ENCODE peak calls at places on chromosomes 1 and 21, in eight cellular contexts. L is substantia nigra, H is brain microvascular endothelial cell, U is mesenchymal stem cell, W is DND-41, I is adrenal gland, A is stomach, N is neuronal stem cell. D is an unnamed sample.

GRCh38 chr1:48039088-48040049 is 42.2 kb upstream of the TRABD2B start:
- DNase-seq in L (no peak), H (no peak), U (no peak), W (no peak), I (no peak), A (no peak), N (no peak), D (no peak)

GRCh38 chr21:38699048-38699447 is 106.7 kb upstream of the ETS2 start:
- DNase-seq in L (no peak), H (no peak), U (no peak), W (peak), I (no peak), A (no peak), N (no peak), D (no peak)

GRCh38 chr1:232542633-232543032 is 87.3 kb downstream of the SIPA1L2 start:
- DNase-seq in L (no peak), H (no peak), U (no peak), W (no peak), I (no peak), A (no peak), N (no peak), D (no peak)

GRCh38 chr1:207612762-207613161 is 32.2 kb upstream of the CR1L start:
- DNase-seq in L (no peak), H (no peak), U (no peak), W (no peak), I (no peak), A (no peak), N (no peak), D (no peak)

GRCh38 chr1:231444059-231444458 is 22.0 kb upstream of the EGLN1 start:
- DNase-seq in L (no peak), H (no peak), U (no peak), W (no peak), I (no peak), A (no peak), N (no peak), D (no peak)

GRCh38 chr1:163351912-163352311 is 30.2 kb downstream of the NUF2 start:
- DNase-seq in L (no peak), H (no peak), U (no peak), W (no peak), I (no peak), A (no peak), N (no peak), D (no peak)

GRCh38 chr1:113943028-113943811 is 14.1 kb downstream of the HIPK1 start:
- DNase-seq in L (no peak), H (no peak), U (peak), W (no peak), I (no peak), A (no peak), N (no peak), D (no peak)

GRCh38 chr1:29408831-29409605 is 172.7 kb downstream of the PTPRU start:
- DNase-seq in L (no peak), H (no peak), U (no peak), W (no peak), I (no peak), A (no peak), N (no peak), D (no peak)

GRCh38 chr1:21672478-21673276 is 3.5 kb upstream of the RAP1GAP start:
- DNase-seq in L (no peak), H (no peak), U (peak), W (no peak), I (no peak), A (no peak), N (no peak), D (no peak)

GRCh38 chr21:30567617-30568016 is 6.5 kb upstream of the KRTAP19-7 start:
- DNase-seq in L (no peak), H (no peak), U (no peak), W (no peak), I (no peak), A (no peak), N (no peak), D (no peak)
- H3K27ac ChIP-seq in L (no peak), H (no peak), U (no peak), W (no peak), I (no peak), A (no peak), N (no peak), D (no peak)

GRCh38 chr1:156102634-156103511 is 11.6 kb upstream of the LMNA start:
- DNase-seq in L (no peak), H (no peak), U (peak), W (no peak), I (no peak), A (no peak), N (no peak), D (no peak)
- H3K27ac ChIP-seq in L (no peak), H (peak), U (no peak), W (no peak), I (peak), A (peak), N (no peak), D (no peak)

DNA sequence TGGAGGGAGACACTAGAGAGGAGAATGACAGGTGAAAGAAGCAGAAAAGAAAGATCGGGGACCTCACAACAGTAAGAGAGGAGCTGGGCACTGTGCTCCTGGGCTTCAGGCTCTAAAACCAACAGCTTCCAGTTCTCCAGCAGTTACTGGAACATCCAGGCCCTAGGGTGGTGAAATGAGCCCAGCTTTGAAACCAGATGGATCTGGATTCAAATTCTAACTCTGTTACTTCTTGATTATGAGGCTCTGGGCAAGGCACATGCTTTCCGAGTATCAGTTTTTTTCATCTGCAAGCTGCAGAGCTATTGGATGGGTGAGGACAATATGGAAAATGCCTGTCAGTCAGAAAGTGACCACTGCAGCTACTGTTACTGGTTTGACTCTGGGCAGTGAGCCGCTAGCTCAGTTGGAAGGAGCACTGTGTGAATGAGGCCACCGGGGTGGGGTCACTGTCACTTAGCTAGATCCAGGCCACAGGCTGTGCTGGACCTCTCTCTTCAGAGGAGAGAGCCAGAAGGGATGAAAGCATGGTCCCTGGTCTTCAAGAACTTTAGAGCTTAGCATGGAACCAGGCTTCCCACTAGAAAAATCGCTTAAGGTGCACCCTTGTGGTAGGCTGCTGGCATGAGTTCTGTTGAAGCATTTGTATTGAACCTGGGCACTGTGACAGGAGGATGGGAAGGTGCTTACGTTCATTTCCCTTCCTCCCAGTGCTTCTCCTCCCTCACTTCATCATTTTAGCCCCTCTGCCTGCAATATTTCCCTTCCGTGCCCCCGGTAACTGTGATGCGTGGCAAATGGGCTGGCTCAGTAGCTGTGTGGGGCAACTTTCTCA is 12.2 kb downstream of the PLEKHO1 start:
- DNase-seq in L (no peak), H (no peak), U (peak), W (peak), I (no peak), A (no peak), N (no peak), D (no peak)
- H3K27ac ChIP-seq in L (peak), H (peak), U (peak), W (peak), I (peak), A (peak), N (peak), D (peak)

DNA sequence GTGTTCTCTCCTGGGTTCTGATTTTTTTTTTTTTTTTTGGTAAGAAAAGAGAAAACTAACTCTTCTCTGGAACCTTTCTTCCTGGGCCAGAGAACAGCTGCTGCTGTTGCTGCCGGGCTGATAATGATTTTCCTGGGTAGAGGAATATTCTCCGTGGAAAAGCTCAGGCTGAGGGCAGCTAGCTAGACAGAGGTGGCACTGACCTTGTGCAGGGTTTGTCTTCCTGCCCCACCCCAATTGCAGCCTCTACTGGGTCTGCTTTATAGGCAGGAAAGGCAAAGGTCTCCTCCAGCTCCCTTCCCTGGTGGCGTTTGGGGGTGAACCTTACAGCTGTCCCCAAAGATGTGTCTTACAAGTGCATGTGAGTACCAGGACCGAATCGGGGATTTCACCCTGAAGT is 79.3 kb downstream of the SPSB1 start:
- DNase-seq in L (no peak), H (no peak), U (no peak), W (no peak), I (no peak), A (no peak), N (no peak), D (no peak)
- H3K27ac ChIP-seq in L (peak), H (no peak), U (peak), W (no peak), I (no peak), A (peak), N (no peak), D (no peak)

GRCh38 chr1:18134324-18135046 is 26.9 kb downstream of the IGSF21 start:
- DNase-seq in L (no peak), H (no peak), U (no peak), W (no peak), I (no peak), A (no peak), N (no peak), D (no peak)

GRCh38 chr1:18132707-18133066 is 25.1 kb downstream of the IGSF21 start:
- DNase-seq in L (no peak), H (no peak), U (no peak), W (no peak), I (no peak), A (no peak), N (no peak), D (no peak)

GRCh38 chr1:18128298-18128697 is 20.7 kb downstream of the IGSF21 start:
- DNase-seq in L (no peak), H (no peak), U (no peak), W (no peak), I (no peak), A (no peak), N (no peak), D (no peak)

GRCh38 chr1:18132022-18132706 is 24.6 kb downstream of the IGSF21 start:
- DNase-seq in L (no peak), H (no peak), U (no peak), W (no peak), I (no peak), A (no peak), N (no peak), D (no peak)

GRCh38 chr1:18130356-18130755 is 22.8 kb downstream of the IGSF21 start:
- DNase-seq in L (no peak), H (no peak), U (no peak), W (no peak), I (no peak), A (no peak), N (no peak), D (no peak)
- H3K27ac ChIP-seq in L (no peak), H (no peak), U (no peak), W (no peak), I (no peak), A (no peak), N (no peak), D (no peak)

DNA sequence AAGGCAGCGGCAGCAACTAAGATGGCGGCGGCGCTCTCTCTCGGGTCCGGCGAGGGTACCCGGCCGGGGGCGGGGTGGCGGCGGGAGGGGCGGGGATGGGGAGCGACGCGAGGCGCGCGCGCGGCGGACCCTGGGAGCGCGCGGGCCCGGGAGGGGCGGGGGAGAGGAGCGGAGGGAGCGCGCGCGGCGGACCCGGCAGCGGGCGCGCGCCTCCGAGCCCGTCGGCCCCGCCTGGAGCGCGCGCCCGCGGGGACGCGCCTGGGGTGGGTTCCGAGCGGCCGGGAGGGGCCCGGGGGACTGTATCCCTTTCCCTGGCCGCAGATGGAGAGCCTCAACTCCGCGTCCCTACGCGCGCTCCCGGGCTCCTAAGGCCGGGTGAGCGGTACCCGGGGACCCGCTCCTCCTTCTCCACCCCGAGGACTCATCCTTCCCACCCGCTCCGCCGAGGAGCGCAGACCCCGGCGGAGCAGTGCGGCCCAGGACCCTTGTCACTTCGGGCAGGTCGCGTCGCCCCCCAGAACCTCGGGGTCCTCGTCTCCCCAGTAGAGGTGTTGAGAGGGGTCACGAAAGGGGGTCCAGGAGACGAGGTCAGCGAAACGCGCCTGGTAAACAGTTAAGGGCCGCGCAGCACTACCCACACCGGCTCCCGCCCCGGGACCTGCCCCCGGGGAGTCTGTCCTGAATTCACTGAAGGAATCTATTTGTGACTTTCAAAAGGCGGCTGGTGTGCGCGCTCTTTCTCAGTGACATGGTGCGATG is at the start of gene CLSTN1:
- DNase-seq in L (peak), H (peak), U (peak), W (peak), I (peak), A (peak), N (peak), D (peak)
- H3K27ac ChIP-seq in L (peak), H (no peak), U (peak), W (peak), I (peak), A (peak), N (peak), D (peak)

DNA sequence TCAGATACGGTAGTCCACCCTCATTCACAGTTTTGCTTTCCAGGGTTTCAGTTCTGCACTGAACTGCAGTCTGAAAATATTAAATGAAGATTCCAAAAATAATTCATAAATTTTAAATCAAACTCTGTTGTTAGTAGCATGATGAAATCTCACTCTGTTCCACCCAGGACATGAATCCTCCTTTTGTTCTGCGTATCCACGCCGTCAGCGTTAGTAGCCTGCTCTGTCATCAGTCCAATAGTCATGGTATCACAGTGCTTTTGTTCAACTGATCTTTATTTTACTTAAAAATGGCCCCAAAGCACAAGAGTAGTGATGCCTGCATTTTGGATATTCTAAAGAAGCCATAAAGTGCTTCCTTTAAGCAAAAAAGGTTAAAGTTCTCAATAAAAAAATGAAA is 23.9 kb downstream of the CHD1L start:
- DNase-seq in L (no peak), H (no peak), U (no peak), W (no peak), I (no peak), A (no peak), N (no peak), D (no peak)
- H3K27ac ChIP-seq in L (peak), H (no peak), U (no peak), W (no peak), I (no peak), A (no peak), N (no peak), D (peak)

DNA sequence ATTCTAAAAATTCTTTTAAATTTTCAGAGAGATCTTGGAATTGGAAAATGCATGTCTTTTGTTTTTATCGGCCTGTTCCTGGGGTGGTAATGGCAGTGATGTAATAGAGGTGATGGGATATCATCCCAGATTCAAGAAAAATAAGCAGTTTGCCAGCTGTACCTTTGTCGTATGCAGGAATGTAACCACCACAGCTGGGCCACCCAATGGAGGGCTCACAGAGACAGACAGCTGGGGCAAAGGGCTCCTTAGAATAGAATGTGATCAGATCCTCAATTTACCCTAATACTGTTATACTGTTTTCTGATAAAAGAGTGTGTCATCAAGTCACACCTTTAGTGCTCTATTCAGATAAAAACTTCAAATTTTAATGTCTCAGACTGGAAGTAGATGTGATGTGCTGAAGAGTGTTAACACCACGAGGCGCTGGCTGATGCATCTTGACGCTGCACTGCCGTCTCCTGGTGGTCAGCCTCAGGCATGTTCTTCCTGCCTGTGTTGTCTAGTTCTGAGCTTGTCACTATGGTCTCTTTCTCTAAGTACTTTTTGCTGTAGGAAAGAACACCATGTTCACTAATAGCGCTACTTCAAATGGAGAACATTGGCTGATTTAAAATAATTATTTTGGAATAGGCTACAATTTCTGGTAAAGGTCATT is 78.8 kb downstream of the C1orf21 start:
- DNase-seq in L (no peak), H (peak), U (no peak), W (no peak), I (no peak), A (no peak), N (no peak), D (no peak)
- H3K27ac ChIP-seq in L (no peak), H (no peak), U (no peak), W (no peak), I (no peak), A (no peak), N (no peak), D (no peak)

D was measured in caudate nucleus.